ENCODE peak calls at places on chromosomes 13 and 19, in eight cellular contexts. One of them, this sample, is unnamed.

GRCh38 chr19:2796659-2797266 is 11.5 kb downstream of the THOP1 start:
- DNase-seq in fibroblast of the aortic adventitia: no peak
- DNase-seq in MM.1S: no peak
- DNase-seq in nephron progenitor cell: no peak
- DNase-seq in mesothelial cell of epicardium: no peak
- DNase-seq in ovary: no peak
- DNase-seq in HCT116: no peak
- DNase-seq in heart right ventricle: peak
- DNase-seq in this sample: no peak

GRCh38 chr13:109162248-109163051 is 533.0 kb downstream of the MYO16 start:
- DNase-seq in fibroblast of the aortic adventitia: no peak
- DNase-seq in MM.1S: peak
- DNase-seq in nephron progenitor cell: no peak
- DNase-seq in mesothelial cell of epicardium: no peak
- DNase-seq in ovary: no peak
- DNase-seq in HCT116: no peak
- DNase-seq in heart right ventricle: no peak
- DNase-seq in this sample: peak

GRCh38 chr13:40271931-40272775 is 394.3 kb downstream of the FOXO1 start:
- DNase-seq in fibroblast of the aortic adventitia: peak
- DNase-seq in MM.1S: no peak
- DNase-seq in nephron progenitor cell: no peak
- DNase-seq in mesothelial cell of epicardium: no peak
- DNase-seq in ovary: peak
- DNase-seq in HCT116: no peak
- DNase-seq in heart right ventricle: peak
- DNase-seq in this sample: peak

GRCh38 chr19:56120371-56121179 is 520 bp downstream of the ZNF787 start:
- DNase-seq in fibroblast of the aortic adventitia: peak
- DNase-seq in MM.1S: peak
- DNase-seq in nephron progenitor cell: peak
- DNase-seq in mesothelial cell of epicardium: peak
- DNase-seq in ovary: peak
- DNase-seq in HCT116: peak
- DNase-seq in heart right ventricle: peak
- DNase-seq in this sample: peak

GRCh38 chr13:50071399-50071798 is 56.2 kb downstream of the KCNRG start:
- DNase-seq in fibroblast of the aortic adventitia: peak
- DNase-seq in MM.1S: no peak
- DNase-seq in nephron progenitor cell: no peak
- DNase-seq in mesothelial cell of epicardium: no peak
- DNase-seq in ovary: no peak
- DNase-seq in HCT116: no peak
- DNase-seq in heart right ventricle: no peak
- DNase-seq in this sample: peak

GRCh38 chr13:102244617-102245227 is 157.1 kb downstream of the FGF14 start:
- DNase-seq in fibroblast of the aortic adventitia: no peak
- DNase-seq in MM.1S: no peak
- DNase-seq in nephron progenitor cell: no peak
- DNase-seq in mesothelial cell of epicardium: no peak
- DNase-seq in ovary: no peak
- DNase-seq in HCT116: no peak
- DNase-seq in heart right ventricle: no peak
- DNase-seq in this sample: no peak

GRCh38 chr19:19561946-19562664 is 24.0 kb downstream of the CILP2 start:
- DNase-seq in fibroblast of the aortic adventitia: no peak
- DNase-seq in MM.1S: no peak
- DNase-seq in nephron progenitor cell: no peak
- DNase-seq in mesothelial cell of epicardium: no peak
- DNase-seq in ovary: no peak
- DNase-seq in HCT116: no peak
- DNase-seq in heart right ventricle: no peak
- DNase-seq in this sample: no peak

GRCh38 chr13:29817604-29818378 is 32.6 kb downstream of the UBL3 start:
- DNase-seq in fibroblast of the aortic adventitia: peak
- DNase-seq in MM.1S: peak
- DNase-seq in nephron progenitor cell: no peak
- DNase-seq in mesothelial cell of epicardium: no peak
- DNase-seq in ovary: no peak
- DNase-seq in HCT116: no peak
- DNase-seq in heart right ventricle: no peak
- DNase-seq in this sample: no peak

GRCh38 chr19:50433201-50434180 is 799 bp downstream of the MYBPC2 start:
- DNase-seq in fibroblast of the aortic adventitia: no peak
- DNase-seq in MM.1S: no peak
- DNase-seq in nephron progenitor cell: no peak
- DNase-seq in mesothelial cell of epicardium: no peak
- DNase-seq in ovary: no peak
- DNase-seq in HCT116: no peak
- DNase-seq in heart right ventricle: no peak
- DNase-seq in this sample: no peak

GRCh38 chr19:7492142-7493055 is 3.6 kb upstream of the PEX11G start:
- DNase-seq in fibroblast of the aortic adventitia: no peak
- DNase-seq in MM.1S: no peak
- DNase-seq in nephron progenitor cell: no peak
- DNase-seq in mesothelial cell of epicardium: no peak
- DNase-seq in ovary: no peak
- DNase-seq in HCT116: no peak
- DNase-seq in heart right ventricle: no peak
- DNase-seq in this sample: peak

GRCh38 chr13:46172531-46172991 is 9.4 kb downstream of the LCP1 start:
- DNase-seq in fibroblast of the aortic adventitia: no peak
- DNase-seq in MM.1S: peak
- DNase-seq in nephron progenitor cell: no peak
- DNase-seq in mesothelial cell of epicardium: no peak
- DNase-seq in ovary: no peak
- DNase-seq in HCT116: no peak
- DNase-seq in heart right ventricle: no peak
- DNase-seq in this sample: no peak

GRCh38 chr19:18990128-18990708 is 43.1 kb downstream of the SUGP2 start:
- DNase-seq in fibroblast of the aortic adventitia: no peak
- DNase-seq in MM.1S: no peak
- DNase-seq in nephron progenitor cell: no peak
- DNase-seq in mesothelial cell of epicardium: no peak
- DNase-seq in ovary: no peak
- DNase-seq in HCT116: no peak
- DNase-seq in heart right ventricle: no peak
- DNase-seq in this sample: no peak

GRCh38 chr19:39873385-39873784 is 27.2 kb upstream of the FBL start:
- DNase-seq in fibroblast of the aortic adventitia: no peak
- DNase-seq in MM.1S: no peak
- DNase-seq in nephron progenitor cell: no peak
- DNase-seq in mesothelial cell of epicardium: no peak
- DNase-seq in ovary: no peak
- DNase-seq in HCT116: no peak
- DNase-seq in heart right ventricle: no peak
- DNase-seq in this sample: no peak

GRCh38 chr13:113562085-113562749 is 22.3 kb upstream of the TFDP1 start:
- DNase-seq in fibroblast of the aortic adventitia: peak
- DNase-seq in MM.1S: peak
- DNase-seq in nephron progenitor cell: peak
- DNase-seq in mesothelial cell of epicardium: peak
- DNase-seq in ovary: peak
- DNase-seq in HCT116: no peak
- DNase-seq in heart right ventricle: peak
- DNase-seq in this sample: peak

GRCh38 chr19:3224346-3225325 is at the start of gene CELF5:
- DNase-seq in fibroblast of the aortic adventitia: no peak
- DNase-seq in MM.1S: peak
- DNase-seq in nephron progenitor cell: peak
- DNase-seq in mesothelial cell of epicardium: peak
- DNase-seq in ovary: peak
- DNase-seq in HCT116: no peak
- DNase-seq in heart right ventricle: peak
- DNase-seq in this sample: peak

GRCh38 chr19:12806242-12807131 is at the start of gene RNASEH2A:
- DNase-seq in fibroblast of the aortic adventitia: peak
- DNase-seq in MM.1S: peak
- DNase-seq in nephron progenitor cell: peak
- DNase-seq in mesothelial cell of epicardium: peak
- DNase-seq in ovary: peak
- DNase-seq in HCT116: peak
- DNase-seq in heart right ventricle: peak
- DNase-seq in this sample: peak
- TF ChIP-seq CTCF in fibroblast of the aortic adventitia: no peak
- TF ChIP-seq CTCF in MM.1S: no peak
- TF ChIP-seq CTCF in nephron progenitor cell: no peak
- TF ChIP-seq CTCF in mesothelial cell of epicardium: no peak
- TF ChIP-seq CTCF in ovary: no peak
- TF ChIP-seq CTCF in HCT116: no peak
- TF ChIP-seq CTCF in heart right ventricle: no peak
- TF ChIP-seq CTCF in this sample: no peak

DNA sequence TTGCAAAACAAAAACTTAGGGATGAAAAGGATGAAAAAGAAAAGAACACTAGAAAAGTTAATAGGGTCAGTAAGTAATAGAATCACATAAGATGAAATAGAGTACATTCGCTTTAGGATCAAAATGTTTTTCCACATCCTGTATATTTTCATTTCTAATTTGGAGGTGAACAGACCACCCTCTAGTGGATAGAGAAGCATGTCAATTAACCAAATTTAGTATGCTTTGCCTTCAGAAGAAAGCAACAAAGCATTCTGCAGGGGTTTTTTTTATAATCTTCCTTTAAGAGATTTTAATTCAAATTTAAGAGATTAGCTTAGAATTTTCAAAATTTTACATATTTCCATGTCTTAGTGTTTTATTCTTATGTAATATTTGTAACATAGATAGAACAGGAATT is 610.9 kb upstream of the SGCG start:
- DNase-seq in fibroblast of the aortic adventitia: no peak
- DNase-seq in MM.1S: no peak
- DNase-seq in nephron progenitor cell: no peak
- DNase-seq in mesothelial cell of epicardium: no peak
- DNase-seq in ovary: no peak
- DNase-seq in HCT116: no peak
- DNase-seq in heart right ventricle: no peak
- DNase-seq in this sample: no peak
- TF ChIP-seq CTCF in fibroblast of the aortic adventitia: no peak
- TF ChIP-seq CTCF in MM.1S: no peak
- TF ChIP-seq CTCF in nephron progenitor cell: no peak
- TF ChIP-seq CTCF in mesothelial cell of epicardium: no peak
- TF ChIP-seq CTCF in ovary: no peak
- TF ChIP-seq CTCF in HCT116: no peak
- TF ChIP-seq CTCF in heart right ventricle: no peak
- TF ChIP-seq CTCF in this sample: peak

GRCh38 chr13:110615005-110615321 is 382 bp upstream of the NAXD start:
- DNase-seq in fibroblast of the aortic adventitia: no peak
- DNase-seq in MM.1S: no peak
- DNase-seq in nephron progenitor cell: no peak
- DNase-seq in mesothelial cell of epicardium: no peak
- DNase-seq in ovary: no peak
- DNase-seq in HCT116: no peak
- DNase-seq in heart right ventricle: no peak
- DNase-seq in this sample: no peak

GRCh38 chr13:110618167-110618566 is 2.8 kb downstream of the NAXD start:
- DNase-seq in fibroblast of the aortic adventitia: no peak
- DNase-seq in MM.1S: no peak
- DNase-seq in nephron progenitor cell: no peak
- DNase-seq in mesothelial cell of epicardium: no peak
- DNase-seq in ovary: no peak
- DNase-seq in HCT116: no peak
- DNase-seq in heart right ventricle: no peak
- DNase-seq in this sample: no peak

GRCh38 chr13:110616103-110617101 is 1.1 kb downstream of the NAXD start:
- DNase-seq in fibroblast of the aortic adventitia: peak
- DNase-seq in MM.1S: peak
- DNase-seq in nephron progenitor cell: no peak
- DNase-seq in mesothelial cell of epicardium: no peak
- DNase-seq in ovary: peak
- DNase-seq in HCT116: peak
- DNase-seq in heart right ventricle: no peak
- DNase-seq in this sample: peak

GRCh38 chr13:110617326-110618072 is 2.2 kb downstream of the NAXD start:
- DNase-seq in fibroblast of the aortic adventitia: peak
- DNase-seq in MM.1S: no peak
- DNase-seq in nephron progenitor cell: no peak
- DNase-seq in mesothelial cell of epicardium: no peak
- DNase-seq in ovary: peak
- DNase-seq in HCT116: no peak
- DNase-seq in heart right ventricle: no peak
- DNase-seq in this sample: peak

GRCh38 chr13:110615322-110616102 is at the start of gene NAXD:
- DNase-seq in fibroblast of the aortic adventitia: peak
- DNase-seq in MM.1S: peak
- DNase-seq in nephron progenitor cell: peak
- DNase-seq in mesothelial cell of epicardium: peak
- DNase-seq in ovary: peak
- DNase-seq in HCT116: peak
- DNase-seq in heart right ventricle: peak
- DNase-seq in this sample: peak
- TF ChIP-seq CTCF in fibroblast of the aortic adventitia: no peak
- TF ChIP-seq CTCF in MM.1S: no peak
- TF ChIP-seq CTCF in nephron progenitor cell: no peak
- TF ChIP-seq CTCF in mesothelial cell of epicardium: no peak
- TF ChIP-seq CTCF in ovary: no peak
- TF ChIP-seq CTCF in HCT116: no peak
- TF ChIP-seq CTCF in heart right ventricle: no peak
- TF ChIP-seq CTCF in this sample: no peak

GRCh38 chr13:53198699-53199098 is 170.1 kb downstream of the OLFM4 start:
- DNase-seq in fibroblast of the aortic adventitia: no peak
- DNase-seq in MM.1S: no peak
- DNase-seq in nephron progenitor cell: no peak
- DNase-seq in mesothelial cell of epicardium: no peak
- DNase-seq in ovary: no peak
- DNase-seq in HCT116: no peak
- DNase-seq in heart right ventricle: no peak
- DNase-seq in this sample: no peak

GRCh38 chr13:53200498-53201453 is 172.2 kb downstream of the OLFM4 start:
- DNase-seq in fibroblast of the aortic adventitia: no peak
- DNase-seq in MM.1S: no peak
- DNase-seq in nephron progenitor cell: peak
- DNase-seq in mesothelial cell of epicardium: peak
- DNase-seq in ovary: peak
- DNase-seq in HCT116: no peak
- DNase-seq in heart right ventricle: peak
- DNase-seq in this sample: no peak

GRCh38 chr13:53200075-53200474 is 171.5 kb downstream of the OLFM4 start:
- DNase-seq in fibroblast of the aortic adventitia: no peak
- DNase-seq in MM.1S: no peak
- DNase-seq in nephron progenitor cell: no peak
- DNase-seq in mesothelial cell of epicardium: no peak
- DNase-seq in ovary: no peak
- DNase-seq in HCT116: no peak
- DNase-seq in heart right ventricle: no peak
- DNase-seq in this sample: no peak

GRCh38 chr13:53197424-53197823 is 168.8 kb downstream of the OLFM4 start:
- DNase-seq in fibroblast of the aortic adventitia: no peak
- DNase-seq in MM.1S: no peak
- DNase-seq in nephron progenitor cell: no peak
- DNase-seq in mesothelial cell of epicardium: no peak
- DNase-seq in ovary: no peak
- DNase-seq in HCT116: no peak
- DNase-seq in heart right ventricle: no peak
- DNase-seq in this sample: no peak

DNA sequence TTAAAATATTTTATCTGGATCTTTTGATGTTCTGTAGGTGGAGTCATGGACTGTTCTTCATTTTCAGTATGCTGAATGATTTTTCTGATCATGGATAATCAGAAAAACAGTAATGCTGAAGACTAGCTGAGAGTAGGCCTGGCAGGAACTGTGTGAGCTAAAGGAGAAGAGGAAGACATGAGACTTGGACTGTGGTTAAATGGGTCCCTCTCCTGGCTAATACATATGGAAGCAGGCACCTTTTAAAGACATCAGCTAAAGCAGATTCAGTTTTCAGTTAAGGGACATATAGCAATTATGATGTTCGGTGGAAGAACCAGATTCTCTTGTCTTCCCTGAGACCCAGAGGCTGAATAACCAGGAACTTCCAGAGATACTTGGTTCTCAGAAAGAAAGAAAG is 169.4 kb downstream of the OLFM4 start:
- DNase-seq in fibroblast of the aortic adventitia: no peak
- DNase-seq in MM.1S: no peak
- DNase-seq in nephron progenitor cell: no peak
- DNase-seq in mesothelial cell of epicardium: no peak
- DNase-seq in ovary: no peak
- DNase-seq in HCT116: no peak
- DNase-seq in heart right ventricle: no peak
- DNase-seq in this sample: peak
- TF ChIP-seq CTCF in fibroblast of the aortic adventitia: no peak
- TF ChIP-seq CTCF in MM.1S: no peak
- TF ChIP-seq CTCF in nephron progenitor cell: peak
- TF ChIP-seq CTCF in mesothelial cell of epicardium: no peak
- TF ChIP-seq CTCF in ovary: no peak
- TF ChIP-seq CTCF in HCT116: no peak
- TF ChIP-seq CTCF in heart right ventricle: no peak
- TF ChIP-seq CTCF in this sample: no peak